ENCODE peak calls at places on chromosomes 2 and 18, in ten cellular contexts. A is stimulated activated CD4-positive, alpha-beta T cell treated with anti-CD3 and anti-CD28 coated beads, Interleukin-1b, Interleukin-23, amount 100 ng/mL, for 24 hours; L is mammary epithelial cell; P is activated CD8-positive, alpha-beta memory T cell treated with anti-CD3 and anti-CD28 coated beads for 1 hour; E is NCI-H1105; C is germinal center; Z is T follicular helper cell; D is GDM1; F is fibroblast of gingiva; I is body of pancreas. B is an unnamed sample.

GRCh38 chr2:180873219-180873618 is 107.2 kb upstream of the UBE2E3 start:
- DNase-seq in A (no peak), L (peak), P (no peak), E (no peak), C (no peak), Z (no peak), D (no peak), F (no peak), I (no peak), B (no peak)

GRCh38 chr2:10286216-10287037 is 16.3 kb upstream of the HPCAL1 start:
- DNase-seq in A (no peak), L (no peak), P (no peak), E (peak), C (no peak), Z (no peak), D (no peak), F (no peak), I (peak), B (no peak)

GRCh38 chr2:23457990-23458689 is 73.2 kb downstream of the KLHL29 start:
- DNase-seq in A (no peak), L (no peak), P (no peak), E (no peak), C (no peak), Z (no peak), D (no peak), F (peak), I (no peak), B (no peak)

GRCh38 chr2:43685350-43685749 is 9.1 kb upstream of the C1GALT1C1L start:
- DNase-seq in A (no peak), L (peak), P (no peak), E (no peak), C (no peak), Z (no peak), D (no peak), F (no peak), I (no peak), B (no peak)

GRCh38 chr2:217085543-217085942 is 225.7 kb upstream of the TNP1 start:
- DNase-seq in A (no peak), L (no peak), P (no peak), E (no peak), C (no peak), Z (no peak), D (no peak), F (no peak), I (no peak), B (no peak)

GRCh38 chr18:75923169-75923568 is 495.7 kb upstream of the SMIM21 start:
- DNase-seq in A (no peak), L (peak), P (no peak), E (no peak), C (no peak), Z (no peak), D (no peak), F (peak), I (peak), B (no peak)

GRCh38 chr2:61091485-61091884 is 25.8 kb downstream of the SANBR start:
- DNase-seq in A (no peak), L (no peak), P (no peak), E (no peak), C (no peak), Z (no peak), D (no peak), F (no peak), I (no peak), B (no peak)

GRCh38 chr2:109527846-109528705 is 85.7 kb downstream of the SEPTIN10 start:
- DNase-seq in A (no peak), L (no peak), P (no peak), E (no peak), C (no peak), Z (no peak), D (no peak), F (no peak), I (no peak), B (peak)

GRCh38 chr2:20624884-20625485 is 25.9 kb downstream of the HS1BP3 start:
- DNase-seq in A (no peak), L (no peak), P (no peak), E (no peak), C (no peak), Z (no peak), D (no peak), F (no peak), I (no peak), B (no peak)

GRCh38 chr2:143768991-143769390 is 639.8 kb downstream of the ARHGAP15 start:
- DNase-seq in A (no peak), L (no peak), P (no peak), E (no peak), C (no peak), Z (no peak), D (no peak), F (no peak), I (no peak), B (no peak)

GRCh38 chr2:175309799-175310198 is 128.3 kb upstream of the ATP5MC3 start:
- DNase-seq in A (no peak), L (no peak), P (no peak), E (peak), C (peak), Z (no peak), D (peak), F (peak), I (no peak), B (peak)

GRCh38 chr2:237181844-237182243 is 96.2 kb downstream of the COPS8 start:
- DNase-seq in A (no peak), L (peak), P (no peak), E (no peak), C (no peak), Z (no peak), D (no peak), F (peak), I (peak), B (no peak)

GRCh38 chr2:42230891-42231290 is 61.7 kb downstream of the EML4 start:
- DNase-seq in A (no peak), L (no peak), P (no peak), E (no peak), C (no peak), Z (no peak), D (no peak), F (no peak), I (no peak), B (no peak)

GRCh38 chr2:234968633-234969328 is 17.0 kb downstream of the SH3BP4 start:
- DNase-seq in A (no peak), L (no peak), P (no peak), E (no peak), C (no peak), Z (no peak), D (no peak), F (no peak), I (no peak), B (no peak)

GRCh38 chr2:238305965-238306679 is 14.2 kb upstream of the TRAF3IP1 start:
- DNase-seq in A (no peak), L (no peak), P (no peak), E (no peak), C (peak), Z (no peak), D (no peak), F (no peak), I (no peak), B (no peak)

GRCh38 chr2:8676915-8677645 is 4.8 kb upstream of the ID2 start:
- DNase-seq in A (no peak), L (no peak), P (no peak), E (no peak), C (no peak), Z (no peak), D (no peak), F (no peak), I (no peak), B (no peak)

GRCh38 chr18:69900941-69901340 is 46.7 kb downstream of the CD226 start:
- DNase-seq in A (no peak), L (no peak), P (no peak), E (no peak), C (no peak), Z (no peak), D (no peak), F (no peak), I (no peak), B (no peak)

GRCh38 chr18:78517973-78518372 is 461.6 kb upstream of the SALL3 start:
- DNase-seq in A (no peak), L (no peak), P (no peak), E (no peak), C (no peak), Z (no peak), D (no peak), F (no peak), I (no peak), B (no peak)

GRCh38 chr2:47208852-47209606 is 53.9 kb upstream of the STPG4 start:
- DNase-seq in A (no peak), L (no peak), P (no peak), E (no peak), C (no peak), Z (no peak), D (no peak), F (no peak), I (no peak), B (peak)

GRCh38 chr18:44682181-44682870 is 1.6 kb downstream of the SETBP1 start:
- DNase-seq in A (no peak), L (peak), P (no peak), E (no peak), C (no peak), Z (no peak), D (no peak), F (no peak), I (peak), B (no peak)

GRCh38 chr18:9519431-9519830 is 44.1 kb downstream of the RALBP1 start:
- DNase-seq in A (no peak), L (no peak), P (no peak), E (no peak), C (no peak), Z (no peak), D (no peak), F (no peak), I (no peak), B (no peak)

GRCh38 chr2:168687314-168687713 is 115.1 kb upstream of the NOSTRIN start:
- DNase-seq in A (no peak), L (no peak), P (no peak), E (no peak), C (no peak), Z (no peak), D (no peak), F (peak), I (peak), B (no peak)

GRCh38 chr2:122748552-122749011 is 993.1 kb downstream of the TSN start:
- DNase-seq in A (no peak), L (peak), P (no peak), E (no peak), C (no peak), Z (no peak), D (no peak), F (no peak), I (no peak), B (peak)

GRCh38 chr2:78024991-78025390 is 502.8 kb upstream of the LRRTM4 start:
- DNase-seq in A (no peak), L (no peak), P (no peak), E (no peak), C (no peak), Z (no peak), D (no peak), F (no peak), I (no peak), B (no peak)

GRCh38 chr18:29145993-29146539 is 969.1 kb upstream of the CDH2 start:
- DNase-seq in A (no peak), L (no peak), P (no peak), E (peak), C (no peak), Z (no peak), D (no peak), F (no peak), I (no peak), B (no peak)

GRCh38 chr2:193907561-193907960 is 1712.8 kb upstream of the TMEFF2 start:
- DNase-seq in A (no peak), L (no peak), P (no peak), E (no peak), C (no peak), Z (no peak), D (peak), F (no peak), I (no peak), B (no peak)

B was measured in HepG2.